ENCODE peak calls at places on chromosomes 3 and 15, in five cellular contexts. P is H9; W is cardiac fibroblast; Q is B cell; N is CD4-positive, alpha-beta T cell. D is an unnamed sample.

GRCh38 chr3:55629432-55629831 is 142.3 kb upstream of the WNT5A start:
- DNase-seq in P (no peak), W (peak), Q (no peak), N (no peak), D (no peak)

GRCh38 chr3:45125550-45126026 is 20.6 kb downstream of the CDCP1 start:
- DNase-seq in P (no peak), W (no peak), Q (no peak), N (no peak), D (no peak)

GRCh38 chr3:43477600-43477999 is 144.2 kb downstream of the ANO10 start:
- DNase-seq in P (no peak), W (peak), Q (no peak), N (peak), D (peak)

GRCh38 chr15:32688151-32688639 is 29.6 kb upstream of the GREM1 start:
- DNase-seq in P (no peak), W (peak), Q (no peak), N (no peak), D (no peak)

GRCh38 chr3:94596141-94596540 is 533.3 kb downstream of the NSUN3 start:
- DNase-seq in P (no peak), W (no peak), Q (no peak), N (no peak), D (no peak)

GRCh38 chr15:60777558-60777957 is 298.6 kb upstream of the ICE2 start:
- DNase-seq in P (no peak), W (no peak), Q (no peak), N (no peak), D (no peak)

GRCh38 chr3:111848246-111848645 is 10.8 kb upstream of the PHLDB2 start:
- DNase-seq in P (no peak), W (no peak), Q (no peak), N (no peak), D (no peak)

GRCh38 chr15:78390823-78391222 is 47.2 kb upstream of the IREB2 start:
- DNase-seq in P (no peak), W (no peak), Q (no peak), N (no peak), D (no peak)

GRCh38 chr3:62475940-62476339 is 102.6 kb upstream of the FEZF2 start:
- DNase-seq in P (no peak), W (no peak), Q (no peak), N (no peak), D (no peak)

GRCh38 chr3:183815565-183815943 is 9.8 kb downstream of the MAP6D1 start:
- DNase-seq in P (no peak), W (no peak), Q (no peak), N (no peak), D (no peak)

GRCh38 chr3:178231645-178232044 is 304.6 kb upstream of the KCNMB2 start:
- DNase-seq in P (no peak), W (no peak), Q (no peak), N (no peak), D (no peak)

GRCh38 chr3:95407709-95408463 is 1345.0 kb downstream of the NSUN3 start:
- DNase-seq in P (peak), W (no peak), Q (no peak), N (no peak), D (no peak)

GRCh38 chr3:24854748-24855147 is 360.1 kb upstream of the THRB start:
- DNase-seq in P (no peak), W (no peak), Q (no peak), N (no peak), D (no peak)

GRCh38 chr3:61866143-61866542 is 304.8 kb downstream of the PTPRG start:
- DNase-seq in P (no peak), W (no peak), Q (no peak), N (no peak), D (no peak)

GRCh38 chr3:67863869-67864268 is 209.5 kb upstream of the SUCLG2 start:
- DNase-seq in P (peak), W (peak), Q (no peak), N (no peak), D (no peak)

GRCh38 chr15:80309769-80310384 is 57.9 kb upstream of the CTXND1 start:
- DNase-seq in P (no peak), W (peak), Q (no peak), N (no peak), D (no peak)

GRCh38 chr3:134030801-134031619 is 1.3 kb upstream of the SLCO2A1 start:
- DNase-seq in P (no peak), W (no peak), Q (no peak), N (no peak), D (no peak)

GRCh38 chr3:49872801-49873281 is 3.1 kb upstream of the CAMKV start:
- DNase-seq in P (no peak), W (no peak), Q (no peak), N (peak), D (no peak)

GRCh38 chr3:11195201-11195600 is 40.9 kb downstream of the HRH1 start:
- DNase-seq in P (no peak), W (peak), Q (no peak), N (no peak), D (no peak)

GRCh38 chr15:60184579-60184978 is 180.5 kb downstream of the FOXB1 start:
- DNase-seq in P (no peak), W (no peak), Q (no peak), N (no peak), D (no peak)

GRCh38 chr3:13200951-13201350 is 127.7 kb upstream of the IQSEC1 start:
- DNase-seq in P (peak), W (no peak), Q (no peak), N (no peak), D (no peak)

GRCh38 chr15:31236184-31237041 is 90.2 kb upstream of the KLF13 start:
- DNase-seq in P (no peak), W (peak), Q (no peak), N (no peak), D (no peak)

GRCh38 chr15:52440414-52440813 is 88.3 kb downstream of the MYO5A start:
- DNase-seq in P (no peak), W (no peak), Q (no peak), N (no peak), D (no peak)

GRCh38 chr3:132020058-132020457 is 14.8 kb downstream of the CPNE4 start:
- DNase-seq in P (no peak), W (no peak), Q (no peak), N (no peak), D (no peak)

GRCh38 chr15:57680021-57680420 is 26.5 kb upstream of the POLR2M start:
- DNase-seq in P (no peak), W (peak), Q (no peak), N (no peak), D (no peak)

GRCh38 chr3:194390835-194391234 is 8.2 kb downstream of the GP5 start:
- DNase-seq in P (no peak), W (no peak), Q (no peak), N (no peak), D (no peak)

GRCh38 chr3:52195823-52196331 is 2.1 kb upstream of the ALAS1 start:
- DNase-seq in P (no peak), W (peak), Q (no peak), N (no peak), D (no peak)

GRCh38 chr3:156781310-156782230 is 44.6 kb upstream of the LEKR1 start:
- DNase-seq in P (no peak), W (peak), Q (no peak), N (no peak), D (no peak)

GRCh38 chr3:187522293-187522692 is 147.9 kb downstream of the SST start:
- DNase-seq in P (no peak), W (no peak), Q (no peak), N (no peak), D (no peak)

GRCh38 chr3:152830245-152830644 is 4.7 kb upstream of the P2RY1 start:
- DNase-seq in P (no peak), W (no peak), Q (no peak), N (no peak), D (no peak)

GRCh38 chr3:126179825-126180476 is 435 bp downstream of the ALDH1L1 start:
- DNase-seq in P (peak), W (peak), Q (no peak), N (no peak), D (no peak)

GRCh38 chr3:172982731-172983364 is 158.2 kb downstream of the SPATA16 start:
- DNase-seq in P (no peak), W (peak), Q (no peak), N (no peak), D (no peak)

DNA sequence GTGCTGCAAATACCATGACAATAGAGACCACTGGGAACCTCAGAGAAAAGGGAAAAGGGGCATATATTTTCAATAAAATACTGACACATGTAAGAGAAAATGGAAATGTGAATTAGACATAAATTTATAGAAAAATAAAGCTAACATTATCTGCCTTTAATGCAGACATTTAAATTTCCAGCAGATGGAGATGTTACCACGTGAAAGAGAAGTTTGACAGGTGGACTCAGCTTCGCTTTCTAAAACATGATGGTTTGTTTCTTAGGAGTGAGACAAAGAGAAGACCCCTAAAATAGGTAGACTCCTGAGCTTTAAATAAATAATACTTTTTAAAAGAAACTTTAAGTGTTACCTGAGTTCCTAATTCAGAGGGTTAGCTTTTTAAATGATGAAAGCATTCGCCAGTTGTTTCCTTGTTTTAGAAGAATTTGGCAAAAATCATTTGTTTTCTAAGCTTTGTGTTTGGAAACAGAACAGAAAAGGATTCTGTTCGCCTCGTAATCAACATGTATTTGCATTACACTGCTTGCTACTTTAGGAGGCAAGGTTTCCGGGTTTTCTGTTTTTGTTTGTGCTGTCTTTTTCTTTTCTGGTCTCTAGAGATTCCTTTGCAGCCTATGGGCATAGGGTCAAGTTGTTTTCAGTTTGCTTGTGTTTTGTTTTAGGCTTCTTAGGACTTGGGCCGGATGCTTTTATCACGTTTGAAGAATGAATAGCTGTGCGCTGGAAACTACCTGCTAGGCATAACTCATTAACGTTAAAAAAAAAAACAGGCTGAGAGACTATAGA is 271.4 kb downstream of the THSD4 start:
- DNase-seq in P (peak), W (peak), Q (no peak), N (no peak), D (no peak)
- TF ChIP-seq CTCF in P (peak), W (no peak), Q (no peak), N (peak), D (no peak)

GRCh38 chr3:57078366-57079220 is 18.1 kb downstream of the SPATA12 start:
- DNase-seq in P (peak), W (peak), Q (peak), N (no peak), D (no peak)
- TF ChIP-seq CTCF in P (no peak), W (no peak), Q (no peak), N (no peak), D (no peak)

GRCh38 chr3:159163656-159164055 is 361.8 kb downstream of the MFSD1 start:
- DNase-seq in P (no peak), W (no peak), Q (no peak), N (no peak), D (no peak)

GRCh38 chr3:159158801-159159200 is 356.9 kb downstream of the MFSD1 start:
- DNase-seq in P (no peak), W (no peak), Q (no peak), N (no peak), D (no peak)

GRCh38 chr3:159157275-159157674 is 355.4 kb downstream of the MFSD1 start:
- DNase-seq in P (no peak), W (no peak), Q (no peak), N (no peak), D (no peak)

GRCh38 chr3:159159546-159159945 is 357.7 kb downstream of the MFSD1 start:
- DNase-seq in P (no peak), W (no peak), Q (no peak), N (no peak), D (no peak)

DNA sequence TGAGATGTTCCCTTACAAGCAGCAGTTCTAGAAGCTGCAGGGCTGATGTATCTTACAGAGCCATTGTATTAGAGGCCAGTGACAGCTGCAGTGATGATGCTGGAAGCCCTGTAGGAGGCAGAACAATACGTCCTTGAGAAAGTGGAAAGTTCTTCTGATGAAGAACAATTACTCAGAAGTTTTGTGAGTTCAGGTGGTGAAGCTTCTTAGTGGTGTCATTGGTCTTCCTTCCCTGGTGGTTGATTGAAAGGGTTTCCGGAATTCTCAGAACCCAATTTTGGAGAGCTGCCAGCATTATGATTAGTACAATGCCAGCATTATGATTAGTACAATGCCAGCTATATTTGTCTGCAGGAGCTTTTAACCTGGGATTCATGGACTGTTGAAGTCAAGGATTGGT is 356.4 kb downstream of the MFSD1 start:
- DNase-seq in P (no peak), W (no peak), Q (no peak), N (no peak), D (no peak)
- TF ChIP-seq CTCF in P (no peak), W (peak), Q (no peak), N (no peak), D (no peak)

GRCh38 chr15:36275656-36276055 is 303.8 kb upstream of the CDIN1 start:
- DNase-seq in P (no peak), W (no peak), Q (no peak), N (no peak), D (no peak)

GRCh38 chr15:36282821-36283220 is 296.6 kb upstream of the CDIN1 start:
- DNase-seq in P (no peak), W (no peak), Q (no peak), N (no peak), D (no peak)

GRCh38 chr15:36278219-36278618 is 301.2 kb upstream of the CDIN1 start:
- DNase-seq in P (peak), W (peak), Q (no peak), N (no peak), D (no peak)
- TF ChIP-seq CTCF in P (peak), W (peak), Q (no peak), N (no peak), D (no peak)

GRCh38 chr15:37291920-37292319 is 191.6 kb upstream of the MEIS2 start:
- DNase-seq in P (no peak), W (no peak), Q (no peak), N (no peak), D (no peak)

GRCh38 chr15:37289109-37289765 is 188.9 kb upstream of the MEIS2 start:
- DNase-seq in P (peak), W (peak), Q (no peak), N (no peak), D (no peak)
- TF ChIP-seq CTCF in P (peak), W (peak), Q (no peak), N (no peak), D (no peak)

GRCh38 chr15:73993211-73993994 is 1.1 kb upstream of the PML start:
- DNase-seq in P (no peak), W (no peak), Q (no peak), N (no peak), D (no peak)

GRCh38 chr15:73991260-73991659 is 835 bp downstream of the STOML1 start:
- DNase-seq in P (no peak), W (peak), Q (no peak), N (no peak), D (no peak)

GRCh38 chr15:73991726-73992593 is at the start of gene STOML1:
- DNase-seq in P (peak), W (peak), Q (peak), N (peak), D (peak)

GRCh38 chr15:73994419-73994883 is at the start of gene PML:
- DNase-seq in P (peak), W (peak), Q (peak), N (peak), D (peak)

DNA sequence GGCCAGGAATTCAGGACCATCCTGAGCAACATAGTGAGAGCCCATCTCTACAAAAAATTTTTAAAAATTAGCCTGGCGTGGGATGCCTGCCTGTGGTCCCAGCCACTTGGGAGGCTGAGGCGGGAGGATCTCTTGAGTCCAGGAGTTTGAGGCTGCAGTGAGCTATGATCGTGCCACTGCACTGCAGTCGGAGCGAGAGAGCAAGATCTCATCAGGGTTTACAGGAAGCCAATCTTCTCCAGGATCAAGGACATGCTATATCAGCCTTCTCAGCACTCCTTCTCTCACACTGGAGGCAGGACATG is 451 bp upstream of the STOML1 start:
- DNase-seq in P (no peak), W (no peak), Q (no peak), N (no peak), D (no peak)
- TF ChIP-seq CTCF in P (no peak), W (no peak), Q (peak), N (peak), D (peak)

DNA sequence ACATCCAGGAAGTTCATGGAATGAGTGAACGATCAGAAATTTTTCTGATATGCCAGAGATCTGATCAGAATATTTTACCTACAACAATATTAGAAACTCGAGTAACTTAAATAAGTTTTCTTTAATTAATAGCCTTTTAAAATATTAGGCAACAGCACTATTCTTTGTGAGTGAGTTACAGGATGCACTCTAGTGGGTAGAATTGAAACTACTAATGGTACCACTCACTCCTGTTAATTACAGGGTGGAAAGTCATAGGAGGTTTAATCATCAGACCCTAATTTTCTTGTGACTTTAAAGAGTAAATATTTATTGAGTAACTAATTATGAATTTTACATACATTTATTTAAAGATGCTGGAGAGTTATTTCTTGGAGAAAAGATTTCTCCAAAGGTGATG is 217.3 kb downstream of the CACNA2D3 start:
- DNase-seq in P (no peak), W (no peak), Q (no peak), N (no peak), D (no peak)
- TF ChIP-seq CTCF in P (no peak), W (no peak), Q (no peak), N (no peak), D (no peak)

D was measured in natural killer cell.